ENCODE peak calls at places on chromosome 18, in five cellular contexts. X is H54, S is midbrain, C is left lung, N is GM13977. Z is an unnamed sample.

GRCh38 chr18:63253428-63254372 is 65.9 kb downstream of the BCL2 start:
- DNase-seq in X (no peak), S (no peak), C (no peak), N (no peak), Z (no peak)

GRCh38 chr18:60656563-60656962 is 284.0 kb upstream of the MC4R start:
- DNase-seq in X (no peak), S (no peak), C (no peak), N (no peak), Z (no peak)

GRCh38 chr18:36335476-36336279 is 38.2 kb downstream of the FHOD3 start:
- DNase-seq in X (no peak), S (no peak), C (no peak), N (no peak), Z (no peak)

GRCh38 chr18:13382683-13382989 is 164.1 kb downstream of the LDLRAD4 start:
- DNase-seq in X (no peak), S (no peak), C (no peak), N (no peak), Z (no peak)

GRCh38 chr18:51391731-51392130 is 194.2 kb upstream of the MEX3C start:
- DNase-seq in X (no peak), S (peak; percentile 64), C (no peak), N (no peak), Z (no peak)

GRCh38 chr18:48800877-48801727 is 149.7 kb downstream of the SMAD7 start:
- DNase-seq in X (no peak), S (no peak), C (no peak), N (peak; percentile 81), Z (peak; percentile 22)

GRCh38 chr18:35580748-35581534 is 599 bp upstream of the GALNT1 start:
- DNase-seq in X (peak; percentile 42), S (peak; percentile 41), C (peak; percentile 91), N (peak; percentile 78), Z (peak; percentile 78)

GRCh38 chr18:48791636-48792105 is 159.1 kb downstream of the SMAD7 start:
- DNase-seq in X (no peak), S (no peak), C (no peak), N (no peak), Z (peak; percentile 16)

GRCh38 chr18:25561923-25562322 is 210.0 kb upstream of the ZNF521 start:
- DNase-seq in X (peak; percentile 2), S (no peak), C (no peak), N (peak; percentile 20), Z (no peak)

GRCh38 chr18:59705145-59705544 is 7.9 kb upstream of the CCBE1 start:
- DNase-seq in X (no peak), S (no peak), C (no peak), N (no peak), Z (no peak)

GRCh38 chr18:11259421-11259820 is 110.1 kb upstream of the PIEZO2 start:
- DNase-seq in X (no peak), S (no peak), C (no peak), N (no peak), Z (peak; percentile 63)

GRCh38 chr18:75156831-75157230 is 52.1 kb downstream of the PTGR3 start:
- DNase-seq in X (no peak), S (no peak), C (no peak), N (no peak), Z (no peak)

GRCh38 chr18:35055105-35055504 is 13.9 kb downstream of the MAPRE2 start:
- DNase-seq in X (no peak), S (no peak), C (no peak), N (no peak), Z (no peak)

GRCh38 chr18:12233378-12233777 is 20.8 kb upstream of the CIDEA start:
- DNase-seq in X (no peak), S (no peak), C (no peak), N (no peak), Z (no peak)

GRCh38 chr18:49563130-49563540 is 1.3 kb downstream of the LIPG start:
- DNase-seq in X (no peak), S (no peak), C (no peak), N (no peak), Z (no peak)

GRCh38 chr18:492451-492850 is 8.1 kb downstream of the COLEC12 start:
- DNase-seq in X (no peak), S (no peak), C (no peak), N (no peak), Z (no peak)

GRCh38 chr18:24368749-24369148 is 28.9 kb downstream of the OSBPL1A start:
- DNase-seq in X (no peak), S (no peak), C (no peak), N (no peak), Z (no peak)

GRCh38 chr18:9328776-9329175 is 5.8 kb upstream of the TWSG1 start:
- DNase-seq in X (no peak), S (no peak), C (no peak), N (no peak), Z (no peak)

GRCh38 chr18:48002933-48003365 is 72.5 kb upstream of the SMAD2 start:
- DNase-seq in X (peak; percentile 79), S (no peak), C (peak; percentile 82), N (no peak), Z (peak; percentile 88)

GRCh38 chr18:9696112-9696511 is 12.0 kb upstream of the RAB31 start:
- DNase-seq in X (no peak), S (no peak), C (no peak), N (no peak), Z (no peak)

GRCh38 chr18:47981320-47981719 is 50.9 kb upstream of the SMAD2 start:
- DNase-seq in X (no peak), S (no peak), C (no peak), N (no peak), Z (no peak)

GRCh38 chr18:32461704-32462272 is 8.9 kb downstream of the GAREM1 start:
- DNase-seq in X (no peak), S (no peak), C (no peak), N (no peak), Z (no peak)

GRCh38 chr18:51659781-51660180 is 462.3 kb upstream of the MEX3C start:
- DNase-seq in X (no peak), S (no peak), C (no peak), N (no peak), Z (no peak)

GRCh38 chr18:3982541-3982940 is 472.6 kb downstream of the DLGAP1 start:
- DNase-seq in X (no peak), S (no peak), C (no peak), N (no peak), Z (no peak)

GRCh38 chr18:79484661-79485621 is 89.2 kb downstream of the NFATC1 start:
- DNase-seq in X (no peak), S (no peak), C (peak; percentile 75), N (no peak), Z (peak; percentile 77)

GRCh38 chr18:55088000-55088401 is 128.7 kb upstream of the CCDC68 start:
- DNase-seq in X (no peak), S (no peak), C (no peak), N (peak; percentile 17), Z (no peak)

GRCh38 chr18:304887-305529 is 37.2 kb upstream of the THOC1 start:
- DNase-seq in X (no peak), S (no peak), C (no peak), N (no peak), Z (no peak)

GRCh38 chr18:35816003-35816402 is 156.5 kb upstream of the RMP24 start:
- DNase-seq in X (no peak), S (no peak), C (no peak), N (no peak), Z (no peak)

GRCh38 chr18:49697757-49698595 is 115.4 kb downstream of the ACAA2 start:
- DNase-seq in X (peak; percentile 5), S (no peak), C (no peak), N (no peak), Z (no peak)

GRCh38 chr18:46622999-46623398 is 34.0 kb downstream of the LOXHD1 start:
- DNase-seq in X (no peak), S (peak; percentile 27), C (no peak), N (no peak), Z (no peak)

GRCh38 chr18:24731158-24731557 is 270.7 kb downstream of the HRH4 start:
- DNase-seq in X (no peak), S (no peak), C (no peak), N (no peak), Z (no peak)

GRCh38 chr18:60596928-60597327 is 224.4 kb upstream of the MC4R start:
- DNase-seq in X (no peak), S (no peak), C (no peak), N (no peak), Z (no peak)

Z was measured in tibial artery.